ENCODE peak calls at places on chromosomes 4 and X, in seven cellular contexts. U, P, N, R, T, X and Z are unnamed samples.
A peak's percentile ranks its signal among the peaks of the same experiment; 100 is the strongest.

GRCh38 chr4:64192731-64193412 is 216.4 kb downstream of the TECRL start:
- DNase-seq in N (no peak), T (no peak), R (no peak), X (no peak), U (no peak), P (peak; percentile 36), Z (no peak)

GRCh38 chrX:43973249-43973672 is at the start of gene NDP:
- DNase-seq in R (peak; percentile 36), X (no peak), T (no peak), P (peak; percentile 16), N (no peak), U (no peak), Z (peak; percentile 41)

GRCh38 chr4:153538408-153539057 is 72.4 kb downstream of the TMEM131L start:
- DNase-seq in P (no peak), X (no peak), N (peak; percentile 26), U (no peak), T (no peak), R (peak; percentile 34), Z (peak; percentile 18)

GRCh38 chrX:154799554-154800348 is 5.5 kb downstream of the MPP1 start:
- DNase-seq in X (peak; percentile 7), T (no peak), N (peak; percentile 35), R (peak; percentile 48), U (no peak), P (no peak), Z (no peak)

GRCh38 chrX:1248381-1249061 is 20.1 kb upstream of the CSF2RA start:
- DNase-seq in P (peak; percentile 84), T (peak; percentile 7), X (no peak), R (peak; percentile 48), U (no peak), N (no peak), Z (peak; percentile 70)

GRCh38 chr4:44661940-44662622 is 10.7 kb upstream of the YIPF7 start:
- DNase-seq in X (no peak), N (no peak), R (no peak), P (no peak), T (no peak), U (no peak), Z (no peak)

GRCh38 chrX:12702509-12703091 is 88.6 kb upstream of the PRPS2 start:
- DNase-seq in X (peak; percentile 40), U (no peak), P (peak; percentile 22), R (no peak), T (no peak), N (no peak), Z (peak; percentile 28)

GRCh38 chr4:106365613-106366012 is 3.0 kb downstream of the GIMD1 start:
- DNase-seq in N (peak; percentile 95), R (peak; percentile 65), X (no peak), U (no peak), P (peak; percentile 44), T (peak; percentile 71), Z (no peak)

GRCh38 chr4:150164956-150165355 is 86.7 kb downstream of the DCLK2 start:
- DNase-seq in X (no peak), U (no peak), T (no peak), R (no peak), N (no peak), P (no peak), Z (no peak)

GRCh38 chr4:40256329-40256728 is 59.5 kb downstream of the RHOH start:
- DNase-seq in X (no peak), N (no peak), P (no peak), T (peak; percentile 62), R (no peak), U (no peak), Z (no peak)

GRCh38 chrX:119238557-119238956 is 2.5 kb downstream of the PGRMC1 start:
- DNase-seq in X (no peak), N (peak; percentile 39), T (no peak), R (no peak), U (no peak), P (no peak), Z (no peak)

GRCh38 chr4:166501941-166502382 is 628.9 kb downstream of the TLL1 start:
- DNase-seq in R (peak; percentile 62), X (peak; percentile 43), U (no peak), N (no peak), T (peak; percentile 2), P (peak; percentile 62), Z (peak; percentile 53)

GRCh38 chrX:46599051-46599560 is 25.5 kb downstream of the CHST7 start:
- DNase-seq in U (no peak), N (peak; percentile 40), X (no peak), T (no peak), R (no peak), P (no peak), Z (no peak)

GRCh38 chr4:149823770-149824221 is 8.2 kb upstream of the IQCM start:
- DNase-seq in X (no peak), P (no peak), N (peak; percentile 74), U (no peak), T (peak; percentile 81), R (no peak), Z (no peak)

GRCh38 chr4:82201805-82202636 is 171.8 kb downstream of the HNRNPD start:
- DNase-seq in N (peak; percentile 27), T (no peak), X (peak; percentile 68), R (peak; percentile 69), P (peak; percentile 60), U (no peak), Z (peak; percentile 65)

GRCh38 chr4:139594591-139595185 is 38.7 kb upstream of the SETD7 start:
- DNase-seq in P (no peak), R (no peak), T (no peak), U (no peak), N (no peak), X (no peak), Z (no peak)

DNA sequence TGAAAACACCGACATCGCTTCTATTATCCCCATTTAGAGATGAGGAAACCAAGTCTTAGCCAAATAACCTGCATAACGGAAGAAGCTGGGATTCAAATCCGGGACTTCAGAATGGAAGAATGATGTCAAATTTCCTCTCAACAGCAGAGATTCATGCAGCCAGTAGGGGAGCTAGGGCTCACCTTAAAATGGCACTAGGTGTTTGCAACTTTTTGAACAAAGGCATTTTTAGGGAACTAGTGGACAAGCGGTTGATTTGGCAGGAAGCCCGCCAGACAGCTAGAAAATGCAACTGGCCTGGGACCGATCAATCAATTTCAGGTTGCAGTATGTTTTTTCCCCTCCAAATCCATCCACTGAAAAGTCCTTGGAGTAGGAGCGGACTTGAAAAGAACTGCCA is 224.2 kb downstream of the PTTG2 start:
- DNase-seq in N (no peak), P (no peak), X (no peak), R (no peak), U (no peak), T (no peak), Z (no peak)
- TF ChIP-seq CTCF in N (peak; percentile 16), P (peak; percentile 26), X (no peak), R (no peak), U (no peak), T (no peak), Z (no peak)

GRCh38 chrX:82676386-82676785 is 831.7 kb upstream of the POU3F4 start:
- DNase-seq in X (no peak), N (no peak), U (no peak), P (no peak), R (no peak), T (no peak), Z (no peak)
- TF ChIP-seq CTCF in X (peak; percentile 44), N (peak; percentile 27), U (peak; percentile 29), P (no peak), R (peak; percentile 30), T (no peak), Z (no peak)

GRCh38 chr4:101086801-101087586 is 260.3 kb downstream of the PPP3CA start:
- DNase-seq in T (no peak), P (peak; percentile 2), U (no peak), R (no peak), X (peak; percentile 11), N (no peak), Z (no peak)
- TF ChIP-seq CTCF in T (no peak), P (peak; percentile 17), U (no peak), R (no peak), X (peak; percentile 21), N (peak; percentile 4), Z (no peak)

GRCh38 chrX:52271212-52271611 is 86.5 kb downstream of the MAGED4 start:
- DNase-seq in X (peak; percentile 15), U (no peak), P (peak; percentile 21), R (peak; percentile 29), T (no peak), N (no peak), Z (peak; percentile 16)
- TF ChIP-seq CTCF in X (no peak), U (no peak), P (peak; percentile 31), R (peak; percentile 31), T (no peak), N (no peak), Z (peak; percentile 29)

DNA sequence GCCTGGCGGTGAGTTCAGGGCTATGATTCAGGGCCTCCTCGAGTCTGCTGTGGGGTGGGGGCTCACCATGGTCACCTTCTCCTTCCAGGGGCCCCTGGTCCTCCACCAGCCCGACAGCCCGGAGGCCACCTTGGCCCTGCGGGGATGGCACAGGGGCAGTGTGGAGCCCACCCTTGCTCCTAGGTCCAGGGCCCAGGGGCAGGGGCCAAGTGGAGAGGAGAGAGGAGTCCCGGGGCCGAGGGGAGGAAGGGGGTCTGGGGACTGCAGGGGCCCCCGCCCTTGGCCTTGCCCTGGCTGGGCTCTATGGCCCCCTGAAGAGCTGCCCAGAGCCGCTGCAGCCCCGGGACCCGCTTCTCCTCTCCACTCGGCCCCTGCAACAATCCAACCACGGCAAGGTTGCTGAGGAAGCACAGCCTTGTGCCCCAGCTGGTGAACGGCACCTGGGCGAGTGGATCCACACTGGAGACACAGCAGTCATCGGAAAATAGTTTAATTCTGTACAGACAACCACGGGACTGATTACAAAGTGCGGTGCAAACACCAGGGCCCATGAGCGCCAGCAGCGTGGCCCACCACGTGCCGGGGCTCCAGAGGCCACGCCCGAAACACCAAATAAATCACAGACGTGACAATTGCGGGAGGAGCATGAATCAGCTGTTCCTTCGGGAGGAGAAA is 23.0 kb upstream of the CPLX1 start:
- DNase-seq in N (no peak), X (no peak), P (no peak), T (no peak), U (peak; percentile 45), R (no peak), Z (no peak)
- TF ChIP-seq CTCF in N (no peak), X (no peak), P (no peak), T (no peak), U (no peak), R (no peak), Z (no peak)

DNA sequence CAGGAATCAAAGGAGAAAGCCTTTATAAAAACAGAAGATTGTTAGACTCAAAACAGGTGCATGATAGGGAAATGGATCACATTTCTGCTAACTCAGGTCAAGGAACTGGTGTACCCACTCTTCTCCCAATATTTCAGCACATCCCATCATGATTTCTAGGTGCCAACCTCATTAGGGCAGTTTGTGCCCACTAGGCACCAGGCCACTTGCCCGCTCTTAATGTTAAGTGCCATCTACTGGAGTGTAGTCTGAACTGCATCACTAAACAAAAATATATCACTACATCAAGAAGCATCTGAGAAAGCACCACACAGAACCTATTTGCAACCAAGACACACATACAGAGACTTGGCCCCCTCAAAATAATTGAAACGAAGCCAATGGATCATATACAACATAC is 140.4 kb upstream of the GRID2 start:
- DNase-seq in N (peak; percentile 7), R (no peak), X (no peak), U (no peak), P (no peak), T (no peak), Z (no peak)
- TF ChIP-seq CTCF in N (peak; percentile 37), R (peak; percentile 7), X (no peak), U (no peak), P (peak; percentile 23), T (no peak), Z (no peak)